ENCODE peak calls at places on chromosomes 13 and 19, in six cellular contexts. X is lower lobe of right lung; F is CD8-positive, alpha-beta T cell; O is EH; C is AG10803; S is H54. P is an unnamed sample.
A peak's percentile ranks its signal among the peaks of the same experiment; 100 is the strongest.

GRCh38 chr19:19651076-19651475 is 7.6 kb upstream of the GMIP start:
- DNase-seq in S (no peak), O (no peak), X (no peak), C (no peak), F (no peak), P (no peak)

GRCh38 chr19:6873708-6874431 is 13.5 kb upstream of the ADGRE1 start:
- DNase-seq in X (no peak), S (no peak), F (no peak), O (no peak), C (no peak), P (no peak)

GRCh38 chr19:46508206-46508605 is 12.5 kb upstream of the PNMA8B start:
- DNase-seq in S (no peak), X (no peak), F (no peak), C (no peak), O (no peak), P (no peak)

GRCh38 chr19:9857920-9858746 is 23.0 kb downstream of the PIN1 start:
- DNase-seq in O (no peak), C (no peak), S (no peak), X (no peak), F (no peak), P (peak; percentile 13)

GRCh38 chr19:46410205-46411087 is 2.9 kb downstream of the CCDC8 start:
- DNase-seq in X (peak; percentile 14), F (no peak), S (no peak), O (no peak), C (no peak), P (no peak)

GRCh38 chr19:50320051-50320450 is 9.1 kb downstream of the KCNC3 start:
- DNase-seq in S (no peak), C (no peak), O (no peak), X (no peak), F (no peak), P (no peak)

GRCh38 chr19:5891938-5892771 is 11.4 kb downstream of the NDUFA11 start:
- DNase-seq in S (no peak), C (peak; percentile 36), X (peak; percentile 61), F (no peak), O (peak; percentile 63), P (no peak)

GRCh38 chr19:55703790-55704215 is 28.8 kb downstream of the EPN1 start:
- DNase-seq in X (no peak), F (no peak), O (no peak), S (peak; percentile 67), C (peak; percentile 9), P (no peak)

GRCh38 chr19:30255783-30256509 is 116.2 kb upstream of the ZNF536 start:
- DNase-seq in C (peak; percentile 60), F (no peak), O (no peak), X (no peak), S (no peak), P (no peak)

GRCh38 chr19:58154287-58154678 is 3.7 kb upstream of the ZNF329 start:
- DNase-seq in S (no peak), O (peak; percentile 64), X (peak; percentile 48), C (peak; percentile 50), F (no peak), P (peak; percentile 29)

GRCh38 chr19:42159942-42160341 is 27.7 kb upstream of the POU2F2 start:
- DNase-seq in C (no peak), X (no peak), O (no peak), F (no peak), S (no peak), P (no peak)

GRCh38 chr13:60019119-60019993 is 144.4 kb downstream of the DIAPH3 start:
- DNase-seq in O (peak; percentile 15), F (no peak), C (peak; percentile 11), X (no peak), S (no peak), P (peak; percentile 44)

GRCh38 chr19:38557205-38557799 is 60.5 kb downstream of the MAP4K1 start:
- DNase-seq in X (peak; percentile 64), O (no peak), S (no peak), F (no peak), C (no peak), P (no peak)

GRCh38 chr19:4807188-4807587 is 15.7 kb downstream of the FEM1A start:
- DNase-seq in X (peak; percentile 81), O (no peak), S (no peak), C (no peak), F (no peak), P (no peak)

GRCh38 chr13:32824671-32825070 is 191.6 kb upstream of the KL start:
- DNase-seq in O (peak; percentile 95), C (peak; percentile 86), S (peak; percentile 34), F (no peak), X (no peak), P (peak; percentile 29)

GRCh38 chr13:113920606-113921306 is 53.1 kb downstream of the C13orf46 start:
- DNase-seq in C (no peak), X (no peak), F (no peak), O (no peak), S (no peak), P (no peak)

GRCh38 chr19:33486936-33487793 is 34.4 kb downstream of the PEPD start:
- DNase-seq in X (peak; percentile 28), O (no peak), F (no peak), S (no peak), C (no peak), P (no peak)

GRCh38 chr13:61685683-61686013 is 270.0 kb upstream of the PCDH20 start:
- DNase-seq in F (no peak), S (no peak), X (no peak), O (no peak), C (no peak), P (no peak)

GRCh38 chr19:1992759-1993260 is 22.7 kb downstream of the BTBD2 start:
- DNase-seq in X (peak; percentile 47), F (no peak), O (peak; percentile 11), C (no peak), S (no peak), P (no peak)